ENCODE peak calls at places on chromosomes 13 and 19, in nine cellular contexts. U is upper lobe of right lung; C is right lobe of liver; A is pancreas; N is stimulated activated naive B cell treated with anti-CD40 and anti-IgM and Interleukin-4, amounts not matched to agents 10 μg/mL and 1 μg/mL and 100 μg/mL, for 72 hours; O is heart right ventricle; T is psoas muscle; Z is natural killer cell treated with Interleukin-12 subunit alpha and Interleukin-12 subunit beta and Interleukin-15 and Interleukin-18, amount 100 ng/mL, for 72 hours; G is activated CD8-positive, alpha-beta T cell treated with anti-CD3 and anti-CD28 coated beads for 36 hours. H is an unnamed sample.

GRCh38 chr19:33649919-33650305 is 28.2 kb downstream of the CHST8 start:
- ATAC-seq in U (no peak), C (no peak), A (no peak), N (no peak), O (no peak), T (no peak), Z (no peak), G (no peak), H (no peak)

GRCh38 chr19:2317756-2318155 is 9.8 kb upstream of the LINGO3 start:
- ATAC-seq in U (no peak), C (no peak), A (no peak), N (no peak), O (no peak), T (no peak), Z (no peak), G (no peak), H (no peak)

GRCh38 chr13:45207319-45207718 is 6.5 kb upstream of the KCTD4 start:
- ATAC-seq in U (no peak), C (peak), A (peak), N (no peak), O (peak), T (peak), Z (no peak), G (no peak), H (no peak)

GRCh38 chr13:36371185-36371584 is 25.0 kb upstream of the SPART start:
- ATAC-seq in U (no peak), C (no peak), A (no peak), N (no peak), O (no peak), T (no peak), Z (no peak), G (no peak), H (no peak)

GRCh38 chr13:39767791-39768564 is 112.5 kb downstream of the COG6 start:
- ATAC-seq in U (no peak), C (no peak), A (no peak), N (no peak), O (no peak), T (no peak), Z (no peak), G (no peak), H (no peak)

GRCh38 chr19:2922987-2923386 is 21.8 kb downstream of the ZNF77 start:
- ATAC-seq in U (peak), C (peak), A (peak), N (peak), O (no peak), T (no peak), Z (no peak), G (no peak), H (no peak)

GRCh38 chr13:45695198-45695730 is 6.9 kb upstream of the CBY2 start:
- ATAC-seq in U (peak), C (no peak), A (no peak), N (peak), O (no peak), T (no peak), Z (peak), G (peak), H (peak)

GRCh38 chr19:2282062-2282861 is at the start of gene PEAK3:
- ATAC-seq in U (peak), C (peak), A (no peak), N (peak), O (peak), T (peak), Z (peak), G (peak), H (peak)

GRCh38 chr19:11191934-11192333 is 5.4 kb downstream of the KANK2 start:
- ATAC-seq in U (no peak), C (no peak), A (no peak), N (peak), O (no peak), T (no peak), Z (no peak), G (no peak), H (no peak)

GRCh38 chr13:113299951-113300350 is 2.9 kb downstream of the LAMP1 start:
- ATAC-seq in U (no peak), C (peak), A (no peak), N (peak), O (no peak), T (no peak), Z (no peak), G (no peak), H (no peak)

GRCh38 chr19:3760871-3761361 is 576 bp downstream of the APBA3 start:
- ATAC-seq in U (no peak), C (no peak), A (no peak), N (no peak), O (no peak), T (no peak), Z (no peak), G (no peak), H (no peak)